ENCODE peak calls at places on chromosome 1, in eight cellular contexts. B is pancreas; F is OCI-LY7; S is stomach; U is A549; L is ovary; M is K562; D is CD8-positive, alpha-beta memory T cell. R is an unnamed sample. For H3K4me1, the result is how much of the 10 kb centered on the place peaks cover.

GRCh38 chr1:81912383-81912782 is 111.6 kb downstream of the ADGRL2 start:
- DNase-seq in B (no peak), F (no peak), S (no peak), U (no peak), L (no peak), M (no peak), D (no peak), R (no peak)

GRCh38 chr1:185654199-185654951 is 79.8 kb upstream of the HMCN1 start:
- DNase-seq in B (no peak), F (no peak), S (no peak), U (no peak), L (no peak), M (no peak), D (no peak), R (no peak)

GRCh38 chr1:85563139-85563538 is 17.4 kb upstream of the CCN1 start:
- DNase-seq in B (no peak), F (no peak), S (no peak), U (no peak), L (no peak), M (no peak), D (no peak), R (no peak)

GRCh38 chr1:65170511-65171142 is 22.6 kb downstream of the AK4 start:
- DNase-seq in B (peak), F (no peak), S (peak), U (no peak), L (no peak), M (no peak), D (no peak), R (no peak)

GRCh38 chr1:42983675-42984074 is 25.0 kb upstream of the SLC2A1 start:
- DNase-seq in B (no peak), F (no peak), S (no peak), U (no peak), L (no peak), M (no peak), D (no peak), R (no peak)

GRCh38 chr1:240241278-240241677 is 149.6 kb downstream of the FMN2 start:
- DNase-seq in B (no peak), F (no peak), S (no peak), U (no peak), L (no peak), M (no peak), D (no peak), R (no peak)

GRCh38 chr1:5744342-5744741 is 247.9 kb downstream of the NPHP4 start:
- DNase-seq in B (no peak), F (no peak), S (no peak), U (no peak), L (no peak), M (no peak), D (no peak), R (no peak)

GRCh38 chr1:44151332-44151731 is 9.9 kb upstream of the KLF18 start:
- DNase-seq in B (no peak), F (no peak), S (no peak), U (no peak), L (no peak), M (no peak), D (no peak), R (no peak)

GRCh38 chr1:13754003-13754402 is 54.0 kb downstream of the PRDM2 start:
- DNase-seq in B (no peak), F (no peak), S (no peak), U (no peak), L (no peak), M (no peak), D (no peak), R (no peak)
- H3K4me1 ChIP-seq in B (under half), F (half or more), S (half or more), U (under half), L (under half), M (under half), D (half or more), R (half or more)

GRCh38 chr1:67688526-67689219 is 3.7 kb downstream of the GADD45A start:
- DNase-seq in B (no peak), F (no peak), S (no peak), U (no peak), L (no peak), M (peak), D (no peak), R (no peak)
- H3K4me1 ChIP-seq in B (under half), F (under half), S (under half), U (under half), L (under half), M (under half), D (under half), R (under half)

GRCh38 chr1:24990136-24990535 is 60.1 kb upstream of the RUNX3 start:
- DNase-seq in B (no peak), F (no peak), S (no peak), U (no peak), L (no peak), M (no peak), D (no peak), R (no peak)

GRCh38 chr1:24992124-24992760 is 62.2 kb upstream of the RUNX3 start:
- DNase-seq in B (no peak), F (no peak), S (no peak), U (no peak), L (no peak), M (no peak), D (no peak), R (no peak)

GRCh38 chr1:24992761-24993211 is 62.7 kb upstream of the RUNX3 start:
- DNase-seq in B (no peak), F (no peak), S (no peak), U (no peak), L (no peak), M (no peak), D (no peak), R (peak)

GRCh38 chr1:24990796-24991195 is 60.7 kb upstream of the RUNX3 start:
- DNase-seq in B (no peak), F (no peak), S (no peak), U (no peak), L (no peak), M (no peak), D (no peak), R (no peak)

GRCh38 chr1:24991242-24992037 is 61.4 kb upstream of the RUNX3 start:
- DNase-seq in B (no peak), F (peak), S (no peak), U (no peak), L (no peak), M (no peak), D (no peak), R (no peak)
- H3K4me1 ChIP-seq in B (under half), F (under half), S (under half), U (under half), L (under half), M (under half), D (half or more), R (half or more)

DNA sequence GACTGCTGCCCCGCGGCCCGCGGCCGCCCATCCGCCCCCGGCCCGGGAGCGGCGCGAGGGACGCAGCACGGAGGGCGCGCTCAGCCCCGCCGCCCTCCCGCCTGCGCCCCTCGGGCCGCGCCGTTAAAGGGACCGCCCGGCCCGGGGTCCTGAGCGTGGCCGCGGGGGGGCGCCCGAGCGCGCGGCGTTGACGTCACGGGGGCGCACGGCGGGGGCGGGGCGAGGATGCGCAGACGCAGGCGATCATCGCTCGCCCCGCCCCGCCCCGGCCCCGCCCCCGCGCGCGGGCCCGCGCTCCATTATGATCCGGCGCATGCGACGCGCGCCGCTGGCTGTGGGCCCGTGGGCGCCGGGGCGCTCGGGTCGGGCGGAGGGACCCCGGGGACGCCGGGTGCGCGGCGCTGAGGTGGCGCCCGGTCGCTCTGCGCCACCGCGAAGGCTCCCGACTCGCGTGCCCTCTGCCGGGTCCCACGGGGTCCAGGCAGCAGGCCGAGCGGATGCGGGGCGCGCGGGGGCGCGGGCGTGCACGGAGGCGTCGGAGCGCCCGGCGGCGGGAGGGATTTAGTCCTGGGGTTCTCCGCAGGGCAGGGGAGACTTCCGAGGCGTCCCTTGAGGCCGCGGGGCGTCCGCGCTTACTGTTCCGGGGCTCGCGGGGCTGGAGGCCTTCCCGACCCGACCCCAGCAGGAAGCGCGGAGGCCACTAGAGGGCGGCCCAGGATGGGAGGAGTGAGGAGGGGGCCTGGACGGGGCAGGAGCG is at the start of gene DVL1:
- DNase-seq in B (no peak), F (peak), S (peak), U (no peak), L (peak), M (peak), D (peak), R (peak)
- H3K4me1 ChIP-seq in B (under half), F (under half), S (half or more), U (under half), L (under half), M (half or more), D (under half), R (under half)